ENCODE peak calls at places on chromosomes 5 and 9, in seven cellular contexts. Y, B, P, Z, R, F and T are unnamed samples.
A peak's percentile ranks its signal among the peaks of the same experiment; 100 is the strongest.

GRCh38 chr9:134564431-134565170 is 77.0 kb upstream of the COL5A1 start:
- DNase-seq in Y (no peak), B (no peak), P (no peak), Z (peak; percentile 2), R (no peak), F (no peak), T (no peak)

GRCh38 chr5:1685076-1685475 is 114.6 kb downstream of the MRPL36 start:
- DNase-seq in Y (no peak), B (no peak), P (peak; percentile 75), Z (no peak), R (no peak), F (no peak), T (no peak)

GRCh38 chr5:157045601-157046000 is 13.3 kb downstream of the HAVCR1 start:
- DNase-seq in Y (no peak), B (no peak), P (no peak), Z (no peak), R (no peak), F (no peak), T (no peak)

GRCh38 chr9:128215491-128216404 is 12.6 kb downstream of the DNM1 start:
- DNase-seq in Y (no peak), B (no peak), P (no peak), Z (peak; percentile 69), R (no peak), F (no peak), T (no peak)

GRCh38 chr5:16819522-16820167 is 116.4 kb downstream of the MYO10 start:
- DNase-seq in Y (no peak), B (no peak), P (no peak), Z (no peak), R (peak; percentile 42), F (no peak), T (no peak)

GRCh38 chr9:2085719-2086515 is 70.8 kb downstream of the SMARCA2 start:
- DNase-seq in Y (no peak), B (no peak), P (no peak), Z (peak; percentile 27), R (no peak), F (no peak), T (peak; percentile 17)

GRCh38 chr9:82168585-82168984 is 180.0 kb downstream of the SPATA31D1 start:
- DNase-seq in Y (no peak), B (no peak), P (no peak), Z (no peak), R (no peak), F (no peak), T (no peak)

GRCh38 chr9:127417130-127418036 is 6.8 kb upstream of the ZNF79 start:
- DNase-seq in Y (no peak), B (no peak), P (peak; percentile 48), Z (no peak), R (peak; percentile 46), F (no peak), T (no peak)

GRCh38 chr9:18829858-18830257 is 203.2 kb downstream of the SAXO1 start:
- DNase-seq in Y (no peak), B (no peak), P (no peak), Z (peak; percentile 24), R (no peak), F (no peak), T (no peak)

GRCh38 chr5:169632946-169633345 is 4.1 kb upstream of the DOCK2 start:
- DNase-seq in Y (no peak), B (no peak), P (no peak), Z (no peak), R (no peak), F (no peak), T (no peak)

GRCh38 chr5:128487041-128487440 is 51.0 kb downstream of the FBN2 start:
- DNase-seq in Y (no peak), B (no peak), P (no peak), Z (no peak), R (no peak), F (no peak), T (no peak)

GRCh38 chr9:79263666-79264460 is 307.9 kb upstream of the TLE4 start:
- DNase-seq in Y (peak; percentile 20), B (no peak), P (no peak), Z (no peak), R (no peak), F (no peak), T (peak; percentile 18)

GRCh38 chr5:139692148-139692547 is 44.0 kb downstream of the CXXC5 start:
- DNase-seq in Y (no peak), B (no peak), P (no peak), Z (no peak), R (no peak), F (no peak), T (no peak)

GRCh38 chr5:107565791-107566536 is 104.8 kb downstream of the EFNA5 start:
- DNase-seq in Y (no peak), B (no peak), P (no peak), Z (no peak), R (no peak), F (no peak), T (no peak)

GRCh38 chr9:116175616-116176015 is 22.0 kb downstream of the PAPPA start:
- DNase-seq in Y (no peak), B (no peak), P (no peak), Z (no peak), R (no peak), F (no peak), T (no peak)

GRCh38 chr9:114072181-114073140 is 5.6 kb downstream of the AMBP start:
- DNase-seq in Y (peak; percentile 40), B (no peak), P (peak; percentile 23), Z (peak; percentile 71), R (no peak), F (no peak), T (peak; percentile 58)

GRCh38 chr5:109992264-109992915 is 302.7 kb downstream of the MAN2A1 start:
- DNase-seq in Y (no peak), B (no peak), P (no peak), Z (no peak), R (no peak), F (no peak), T (no peak)

GRCh38 chr5:82619097-82619496 is 340.9 kb upstream of the RPS23 start:
- DNase-seq in Y (no peak), B (no peak), P (no peak), Z (no peak), R (no peak), F (no peak), T (no peak)

GRCh38 chr5:138981606-138982005 is 106.5 kb upstream of the LRRTM2 start:
- DNase-seq in Y (no peak), B (no peak), P (no peak), Z (no peak), R (no peak), F (no peak), T (no peak)

GRCh38 chr9:137912671-137913070 is 35.1 kb downstream of the CACNA1B start:
- DNase-seq in Y (no peak), B (no peak), P (no peak), Z (no peak), R (no peak), F (no peak), T (no peak)

GRCh38 chr5:37787742-37788141 is 52.1 kb downstream of the GDNF start:
- DNase-seq in Y (no peak), B (no peak), P (no peak), Z (no peak), R (no peak), F (no peak), T (no peak)

GRCh38 chr5:74310967-74311930 is 329.3 kb downstream of the ENC1 start:
- DNase-seq in Y (no peak), B (no peak), P (no peak), Z (no peak), R (no peak), F (no peak), T (no peak)